ENCODE peak calls at places on chromosomes 16 and 17, in six cellular contexts. M, A, S, F, L and W are unnamed samples.

GRCh38 chr17:80981062-80981902 is 10.4 kb upstream of the CHMP6 start:
- DNase-seq in F (peak), S (no peak), M (no peak), L (no peak), A (peak), W (no peak)

GRCh38 chr17:47205419-47205963 is 3.7 kb upstream of the MYL4 start:
- DNase-seq in M (peak), S (no peak), A (peak), F (peak), L (no peak), W (no peak)

GRCh38 chr17:42531455-42532354 is 4.3 kb upstream of the NAGLU start:
- DNase-seq in M (peak), A (peak), L (peak), S (no peak), F (peak), W (peak)

GRCh38 chr16:72285324-72285723 is 113.4 kb upstream of the PMFBP1 start:
- DNase-seq in A (no peak), S (no peak), M (no peak), L (no peak), F (no peak), W (no peak)

GRCh38 chr17:71163121-71163812 is 957.6 kb upstream of the SOX9 start:
- DNase-seq in M (no peak), A (peak), S (no peak), L (no peak), F (no peak), W (no peak)

GRCh38 chr17:30433514-30433913 is 43.7 kb upstream of the GOSR1 start:
- DNase-seq in A (no peak), L (no peak), F (no peak), M (peak), S (no peak), W (no peak)

GRCh38 chr17:33342025-33342424 is 48.9 kb upstream of the ASIC2 start:
- DNase-seq in F (no peak), L (no peak), S (no peak), A (no peak), M (no peak), W (no peak)

GRCh38 chr17:50114849-50115357 is 15.1 kb downstream of the SAMD14 start:
- DNase-seq in F (no peak), M (peak), A (peak), S (peak), L (peak), W (no peak)

GRCh38 chr16:49593423-49594040 is 219.9 kb downstream of the C16orf78 start:
- DNase-seq in F (no peak), L (no peak), S (no peak), M (no peak), A (no peak), W (no peak)

GRCh38 chr16:84874553-84874952 is 54.8 kb downstream of the CRISPLD2 start:
- DNase-seq in S (no peak), F (no peak), L (no peak), A (no peak), M (no peak), W (no peak)

GRCh38 chr17:31549121-31549524 is 157.6 kb downstream of the RAB11FIP4 start:
- DNase-seq in M (no peak), F (no peak), L (peak), S (no peak), A (peak), W (no peak)

GRCh38 chr17:20009302-20010098 is at the start of gene SPECC1:
- DNase-seq in A (peak), L (peak), S (peak), M (no peak), F (peak), W (peak)

GRCh38 chr17:31834448-31834847 is 24.6 kb downstream of the COPRS start:
- DNase-seq in A (no peak), F (no peak), M (no peak), S (no peak), L (no peak), W (no peak)

GRCh38 chr16:68079616-68080344 is 5.4 kb upstream of the NFATC3 start:
- DNase-seq in L (no peak), M (peak), F (peak), A (peak), S (peak), W (peak)

GRCh38 chr16:57898961-57899360 is 72.0 kb downstream of the CNGB1 start:
- DNase-seq in S (no peak), A (peak), M (no peak), L (no peak), F (no peak), W (no peak)

GRCh38 chr16:71899171-71899570 is 3.8 kb downstream of the IST1 start:
- DNase-seq in F (no peak), L (no peak), M (no peak), A (no peak), S (no peak), W (no peak)